ENCODE peak calls at places on chromosomes 12 and 14, in seven cellular contexts. V is IMR-90, N is progenitor cell of endocrine pancreas, S is epithelial cell of esophagus, G is tibial artery, W is GM13977, Y is fibroblast of the aortic adventitia. F is an unnamed sample.

GRCh38 chr12:121806556-121807308 is 2.9 kb downstream of the SETD1B start:
- DNase-seq in W (no peak), N (no peak), G (no peak), S (peak), V (no peak), Y (peak), F (no peak)

GRCh38 chr14:33791971-33792370 is 158.9 kb downstream of the EGLN3 start:
- DNase-seq in N (no peak), S (no peak), G (no peak), W (peak), V (no peak), Y (no peak), F (peak)

GRCh38 chr12:110330124-110330523 is 49.1 kb downstream of the ATP2A2 start:
- DNase-seq in V (no peak), N (no peak), G (no peak), Y (no peak), S (no peak), W (no peak), F (no peak)

GRCh38 chr12:30323008-30323407 is 372.7 kb downstream of the IPO8 start:
- DNase-seq in Y (no peak), V (no peak), W (no peak), G (no peak), S (no peak), N (no peak), F (no peak)

GRCh38 chr12:88188180-88188579 is 46.1 kb downstream of the TMTC3 start:
- DNase-seq in Y (no peak), V (peak), S (peak), G (no peak), W (no peak), N (no peak), F (no peak)

GRCh38 chr12:110649341-110649847 is 35.5 kb downstream of the TCTN1 start:
- DNase-seq in Y (no peak), V (no peak), S (no peak), W (no peak), N (no peak), G (no peak), F (no peak)

GRCh38 chr12:92136883-92137582 is 8.6 kb downstream of the BTG1 start:
- DNase-seq in V (peak), S (peak), W (peak), G (no peak), N (no peak), Y (peak), F (no peak)

GRCh38 chr14:94213021-94213420 is 38.9 kb downstream of the PPP4R4 start:
- DNase-seq in V (peak), W (no peak), G (no peak), Y (peak), S (peak), N (no peak), F (no peak)

GRCh38 chr12:105916698-105917059 is 222.1 kb downstream of the NUAK1 start:
- DNase-seq in N (no peak), G (no peak), Y (no peak), S (no peak), V (peak), W (no peak), F (no peak)

GRCh38 chr12:28998662-28999120 is 150.4 kb upstream of the FAR2 start:
- DNase-seq in V (peak), N (no peak), W (peak), S (peak), Y (peak), G (no peak), F (peak)

GRCh38 chr12:112852127-112852526 is 54.6 kb upstream of the OAS1 start:
- DNase-seq in W (no peak), G (no peak), Y (no peak), N (no peak), V (no peak), S (no peak), F (no peak)

DNA sequence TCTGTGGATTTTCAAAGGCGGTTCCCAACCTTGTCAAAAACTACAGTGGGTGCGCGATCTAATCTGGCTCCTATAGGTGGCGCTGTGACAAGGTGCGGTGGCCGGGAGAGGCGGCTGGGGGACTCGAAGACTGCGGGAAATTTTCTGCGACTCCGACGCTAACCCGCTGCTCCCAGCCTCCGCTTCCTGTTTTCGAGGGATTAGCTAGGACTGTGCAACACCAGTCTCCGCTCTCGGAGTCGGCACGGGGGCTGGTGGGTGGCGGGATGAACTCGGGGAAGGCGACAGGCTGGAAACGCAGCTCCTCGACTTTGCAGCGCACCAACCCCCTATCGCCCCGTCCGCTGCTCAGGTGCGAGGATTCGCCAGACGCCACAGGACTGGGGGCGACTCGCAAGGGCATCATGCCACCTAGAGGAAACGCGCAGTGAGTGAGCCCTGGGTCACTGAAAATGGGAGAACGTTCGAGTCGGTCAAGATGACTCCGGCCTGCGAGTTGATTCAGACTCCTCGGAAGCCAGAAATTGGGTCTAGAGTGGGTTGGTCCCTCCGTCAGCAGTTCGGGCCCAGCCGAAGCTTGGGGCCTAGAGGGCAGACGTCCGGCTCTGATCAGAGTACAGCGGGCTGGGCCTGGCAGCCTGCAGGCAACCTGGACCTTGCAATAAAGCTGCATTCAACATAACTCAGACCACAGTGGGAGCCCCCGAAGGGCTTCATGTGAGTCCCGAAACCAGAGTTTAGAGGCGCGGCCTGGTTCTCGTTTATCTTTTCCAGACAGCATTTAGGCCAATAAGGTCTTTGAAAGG is 5.5 kb upstream of the PAX9 start:
- DNase-seq in W (peak), N (peak), S (peak), G (no peak), V (no peak), Y (no peak), F (no peak)
- TF ChIP-seq CTCF in W (peak), N (peak), S (peak), G (peak), V (peak), Y (peak), F (no peak)

DNA sequence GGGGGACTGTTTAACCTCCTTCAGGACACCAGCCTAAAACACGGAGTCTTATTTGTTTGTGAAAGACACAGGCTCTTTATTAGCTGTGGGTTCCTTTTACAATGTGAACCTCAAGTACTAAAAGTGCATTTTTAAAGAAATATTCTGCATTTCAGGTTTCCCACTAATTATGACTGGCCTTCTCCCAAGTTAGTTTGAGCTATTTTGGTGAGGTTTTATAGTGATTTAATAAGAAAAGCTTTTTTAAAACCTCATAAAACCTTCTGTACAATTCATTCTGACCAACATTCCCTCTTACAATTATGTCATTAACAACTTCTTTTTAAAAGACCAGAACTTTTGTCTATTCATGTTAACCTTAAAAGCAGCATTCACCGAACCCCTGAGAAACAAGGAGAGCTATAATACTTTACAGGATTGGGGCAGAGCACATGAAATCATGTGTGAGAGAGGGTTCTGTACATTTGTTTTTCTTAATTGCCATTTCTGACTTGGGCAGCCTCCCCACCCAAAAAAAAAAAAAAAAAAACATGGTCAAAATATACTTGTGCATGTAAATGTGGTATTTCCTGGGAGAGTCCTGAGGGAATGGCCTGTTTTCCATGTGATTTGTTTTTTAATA is 169.4 kb downstream of the CHST11 start:
- DNase-seq in G (no peak), W (no peak), Y (no peak), N (no peak), S (no peak), V (no peak), F (no peak)
- TF ChIP-seq CTCF in G (no peak), W (no peak), Y (no peak), N (no peak), S (no peak), V (no peak), F (no peak)

GRCh38 chr12:32946504-32947131 is 50.0 kb upstream of the PKP2 start:
- DNase-seq in G (no peak), N (no peak), V (no peak), W (no peak), S (no peak), Y (no peak), F (no peak)

GRCh38 chr12:32944195-32944594 is 47.6 kb upstream of the PKP2 start:
- DNase-seq in V (no peak), N (no peak), W (no peak), Y (no peak), S (peak), G (no peak), F (no peak)

GRCh38 chr12:32949815-32950214 is 53.2 kb upstream of the PKP2 start:
- DNase-seq in N (no peak), G (no peak), W (no peak), Y (no peak), V (no peak), S (no peak), F (no peak)

DNA sequence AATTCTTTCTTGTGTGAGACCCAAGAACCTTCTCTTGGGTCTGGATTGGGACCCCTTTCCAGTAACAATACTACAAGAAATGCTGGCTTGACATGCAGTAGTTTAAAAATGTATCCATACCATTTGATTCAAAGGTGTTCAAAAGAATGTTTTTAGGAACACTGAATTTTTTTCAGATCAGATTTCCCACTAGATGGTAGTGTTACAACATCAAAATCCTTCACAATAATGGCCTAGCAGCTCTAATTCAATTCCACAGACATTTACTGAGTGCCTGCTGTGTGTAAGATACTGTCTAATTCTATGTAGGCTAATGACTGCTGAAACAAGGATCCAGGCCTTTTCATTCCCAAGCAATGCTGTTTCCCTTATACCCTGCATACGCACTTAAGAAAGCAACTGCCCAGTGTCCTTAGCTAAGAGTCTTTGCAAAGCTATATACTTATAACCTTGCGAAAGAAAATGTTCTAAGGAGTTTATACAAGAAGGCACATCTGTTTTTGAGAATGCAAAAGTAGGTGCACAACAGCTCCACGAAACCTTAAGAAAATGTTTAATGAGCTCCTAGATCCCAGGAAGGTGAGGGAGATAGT is 50.7 kb upstream of the PKP2 start:
- DNase-seq in Y (peak), W (peak), N (no peak), V (no peak), G (no peak), S (peak), F (peak)
- TF ChIP-seq CTCF in Y (no peak), W (no peak), N (peak), V (no peak), G (no peak), S (peak), F (no peak)

GRCh38 chr12:42590324-42590934 is 883 bp upstream of the PRICKLE1 start:
- DNase-seq in Y (no peak), G (peak), S (peak), V (no peak), N (no peak), W (peak), F (peak)
- TF ChIP-seq CTCF in Y (no peak), G (no peak), S (peak), V (no peak), N (no peak), W (no peak), F (no peak)

DNA sequence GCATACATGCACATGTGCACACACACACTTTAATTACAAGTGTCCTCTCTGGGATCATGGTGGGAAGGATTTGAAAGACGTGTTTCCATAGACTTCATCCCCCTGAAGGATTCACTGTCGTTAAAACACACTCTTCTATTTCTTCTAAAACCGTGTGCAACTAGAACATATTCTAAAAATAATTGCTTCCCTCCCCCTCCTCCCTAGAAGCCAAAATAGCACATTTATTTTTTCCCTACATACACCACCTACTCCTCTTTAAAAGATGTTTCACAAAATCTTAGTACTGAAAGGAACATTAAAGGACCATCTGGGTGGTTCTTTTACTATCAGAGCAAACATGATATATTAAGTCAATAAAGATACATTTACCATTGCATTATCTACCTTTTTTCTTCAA is 142.4 kb downstream of the PPM1H start:
- DNase-seq in W (no peak), S (no peak), V (no peak), G (no peak), Y (no peak), N (no peak), F (no peak)
- TF ChIP-seq CTCF in W (no peak), S (no peak), V (no peak), G (no peak), Y (no peak), N (no peak), F (no peak)

GRCh38 chr14:84003316-84003715 is 1526.6 kb upstream of the FLRT2 start:
- DNase-seq in G (no peak), V (no peak), W (no peak), S (no peak), Y (no peak), N (no peak), F (no peak)

GRCh38 chr14:84001023-84001422 is 1528.9 kb upstream of the FLRT2 start:
- DNase-seq in V (no peak), W (no peak), Y (no peak), N (no peak), G (no peak), S (no peak), F (no peak)

DNA sequence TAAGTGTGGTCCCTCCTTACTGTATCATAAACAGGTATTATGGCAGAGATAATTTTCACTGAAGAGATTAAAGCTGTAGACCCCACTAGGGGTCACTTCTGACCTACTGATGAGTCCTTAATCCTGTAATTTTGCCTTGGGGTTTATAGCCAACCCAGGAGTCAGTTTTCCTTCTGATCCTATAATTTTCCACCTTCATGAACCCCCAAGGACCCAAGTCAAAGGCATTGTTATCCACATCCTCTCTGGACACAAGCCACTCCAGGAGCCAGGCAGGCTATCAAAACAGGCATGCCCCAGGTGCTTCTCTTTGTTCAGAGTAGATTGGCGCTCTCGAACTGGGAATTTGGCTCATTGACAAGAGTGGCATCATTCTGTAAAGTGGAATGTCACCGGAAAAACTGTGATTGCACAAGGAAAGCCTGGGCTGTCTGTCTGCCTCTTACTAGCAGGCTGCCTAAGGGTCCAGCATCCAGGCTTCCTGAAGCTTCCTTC is 1523.3 kb upstream of the FLRT2 start:
- DNase-seq in G (no peak), Y (no peak), V (no peak), W (no peak), S (peak), N (no peak), F (no peak)
- TF ChIP-seq CTCF in G (no peak), Y (no peak), V (peak), W (no peak), S (no peak), N (no peak), F (no peak)

GRCh38 chr12:68910128-68910527 is 22.8 kb downstream of the CPM start:
- DNase-seq in S (peak), W (no peak), V (peak), G (no peak), N (no peak), Y (no peak), F (no peak)

GRCh38 chr12:68913682-68914081 is 19.3 kb downstream of the CPM start:
- DNase-seq in Y (peak), W (no peak), G (no peak), N (no peak), V (peak), S (no peak), F (no peak)

GRCh38 chr12:68915055-68915454 is 17.9 kb downstream of the CPM start:
- DNase-seq in W (no peak), G (no peak), Y (peak), V (peak), N (no peak), S (peak), F (no peak)

GRCh38 chr12:68911197-68911718 is 21.7 kb downstream of the CPM start:
- DNase-seq in V (no peak), G (no peak), Y (no peak), N (no peak), S (no peak), W (no peak), F (no peak)

GRCh38 chr12:68912916-68913315 is 20.1 kb downstream of the CPM start:
- DNase-seq in W (no peak), N (no peak), Y (no peak), G (no peak), S (no peak), V (no peak), F (no peak)
- TF ChIP-seq CTCF in W (no peak), N (no peak), Y (no peak), G (no peak), S (no peak), V (no peak), F (no peak)

GRCh38 chr14:88902850-88903249 is 78.4 kb downstream of the TTC8 start:
- DNase-seq in G (no peak), S (no peak), Y (no peak), V (no peak), N (no peak), W (no peak), F (no peak)

GRCh38 chr14:88908216-88908615 is 83.8 kb downstream of the TTC8 start:
- DNase-seq in V (no peak), G (no peak), W (no peak), N (no peak), Y (no peak), S (no peak), F (no peak)

GRCh38 chr14:88901991-88902390 is 77.5 kb downstream of the TTC8 start:
- DNase-seq in W (no peak), S (no peak), V (no peak), G (no peak), N (no peak), Y (no peak), F (no peak)

GRCh38 chr14:88904206-88904647 is 79.8 kb downstream of the TTC8 start:
- DNase-seq in V (no peak), G (no peak), Y (peak), W (no peak), S (no peak), N (no peak), F (no peak)

DNA sequence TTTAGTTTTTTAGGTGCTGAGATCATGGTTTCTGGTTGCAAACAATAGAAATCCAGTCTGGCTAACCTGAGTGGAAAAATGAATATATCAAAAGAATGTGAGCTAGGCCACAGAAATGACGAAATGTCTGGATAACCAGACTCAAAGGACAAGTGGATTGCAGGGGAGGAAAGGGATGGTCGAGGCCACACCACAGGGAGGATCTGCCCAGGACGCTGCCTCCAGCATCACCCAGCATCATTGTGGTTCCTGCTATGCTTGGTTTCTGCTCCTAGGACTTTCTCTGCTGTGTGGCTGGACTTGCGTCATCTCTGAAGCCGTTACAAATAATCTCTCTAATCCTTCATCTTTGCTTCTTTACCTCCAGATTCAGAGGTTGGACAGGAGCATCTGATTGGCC is 80.4 kb downstream of the TTC8 start:
- DNase-seq in G (no peak), W (no peak), Y (peak), N (no peak), V (peak), S (no peak), F (no peak)
- TF ChIP-seq CTCF in G (no peak), W (no peak), Y (no peak), N (no peak), V (no peak), S (no peak), F (no peak)